ENCODE peak calls at places on chromosomes 3 and 15, in six cellular contexts. I is LHCN-M2, R is ureter, U is foreskin keratinocyte, K is NCI-H1436 treated with DMSO at 0.1 percent for 48 hours, A is GM23248. G is an unnamed sample.
A peak's percentile ranks its signal among the peaks of the same experiment; 100 is the strongest.

GRCh38 chr15:32994810-32995424 is 199.6 kb downstream of the FMN1 start:
- DNase-seq in I (peak; percentile 45), R (no peak), U (peak; percentile 25), K (peak; percentile 5), A (peak; percentile 70), G (no peak)

GRCh38 chr3:135056084-135056730 is 261.1 kb downstream of the EPHB1 start:
- DNase-seq in I (no peak), R (no peak), U (no peak), K (peak; percentile 92), A (no peak), G (no peak)

GRCh38 chr3:10964537-10965167 is 27.9 kb upstream of the SLC6A1 start:
- DNase-seq in I (peak; percentile 20), R (no peak), U (peak; percentile 12), K (no peak), A (peak; percentile 18), G (no peak)

GRCh38 chr3:70753572-70753971 is 441.1 kb upstream of the MDFIC2 start:
- DNase-seq in I (no peak), R (no peak), U (no peak), K (no peak), A (no peak), G (no peak)

GRCh38 chr15:65303687-65304392 is 637 bp upstream of the RNU5B-1 start:
- DNase-seq in I (peak; percentile 73), R (peak; percentile 70), U (peak; percentile 76), K (no peak), A (peak; percentile 72), G (no peak)

GRCh38 chr3:126465928-126466564 is 9.6 kb downstream of the ZXDC start:
- DNase-seq in I (no peak), R (no peak), U (no peak), K (no peak), A (no peak), G (no peak)

GRCh38 chr3:46423588-46423987 is 16.5 kb downstream of the CCRL2 start:
- DNase-seq in I (peak; percentile 60), R (no peak), U (peak; percentile 86), K (no peak), A (peak; percentile 61), G (no peak)

GRCh38 chr3:136396916-136397315 is 146.8 kb downstream of the PCCB start:
- DNase-seq in I (peak; percentile 32), R (no peak), U (no peak), K (no peak), A (peak; percentile 7), G (no peak)

GRCh38 chr3:65785065-65785645 is 253.6 kb downstream of the MAGI1 start:
- DNase-seq in I (peak; percentile 54), R (no peak), U (no peak), K (no peak), A (peak; percentile 70), G (peak; percentile 43)

GRCh38 chr3:72957303-72957702 is 39.3 kb upstream of the PPP4R2 start:
- DNase-seq in I (no peak), R (no peak), U (no peak), K (no peak), A (no peak), G (no peak)